ENCODE peak calls at places on chromosome 10, in six cellular contexts. R, X, V, G, Y and B are unnamed samples.

GRCh38 chr10:71512794-71513379 is 116.2 kb downstream of the CDH23 start:
- DNase-seq in G (no peak), Y (no peak), R (peak; percentile 71), X (no peak), V (no peak), B (no peak)

GRCh38 chr10:120614685-120615084 is 157.7 kb downstream of the PLPP4 start:
- DNase-seq in V (no peak), R (no peak), G (no peak), X (no peak), Y (no peak), B (no peak)

GRCh38 chr10:77419979-77420378 is 217.6 kb downstream of the KCNMA1 start:
- DNase-seq in Y (no peak), G (no peak), X (no peak), R (no peak), V (no peak), B (no peak)

GRCh38 chr10:101881036-101881774 is 37.6 kb upstream of the KCNIP2 start:
- DNase-seq in G (no peak), R (no peak), V (no peak), X (no peak), Y (no peak), B (no peak)

GRCh38 chr10:34729619-34730018 is 85.5 kb downstream of the PARD3 start:
- DNase-seq in V (no peak), G (no peak), Y (no peak), R (no peak), X (no peak), B (no peak)

GRCh38 chr10:78980815-78981214 is 88.0 kb upstream of the ZMIZ1 start:
- DNase-seq in X (no peak), V (no peak), R (no peak), G (no peak), Y (no peak), B (no peak)

GRCh38 chr10:24007359-24007758 is 201.6 kb upstream of the KIAA1217 start:
- DNase-seq in Y (no peak), G (no peak), V (no peak), R (no peak), X (no peak), B (no peak)

GRCh38 chr10:118045842-118046490 is 775 bp downstream of the RAB11FIP2 start:
- DNase-seq in X (peak; percentile 14), Y (peak; percentile 58), R (peak; percentile 41), V (peak; percentile 85), G (no peak), B (no peak)

GRCh38 chr10:103757531-103758293 is 97.7 kb downstream of the SH3PXD2A start:
- DNase-seq in X (no peak), V (peak; percentile 79), R (no peak), G (peak; percentile 56), Y (peak; percentile 95), B (no peak)

GRCh38 chr10:103396789-103397087 is 312 bp downstream of the PDCD11 start:
- DNase-seq in G (no peak), V (no peak), R (no peak), Y (no peak), X (no peak), B (no peak)

GRCh38 chr10:88330174-88330573 is 252.9 kb downstream of the RNLS start:
- DNase-seq in Y (peak; percentile 82), X (no peak), R (no peak), V (no peak), G (no peak), B (no peak)

GRCh38 chr10:49745756-49746155 is 16.4 kb downstream of the OGDHL start:
- DNase-seq in V (no peak), G (no peak), R (no peak), Y (no peak), X (no peak), B (no peak)

GRCh38 chr10:114550756-114551290 is 107.3 kb downstream of the ABLIM1 start:
- DNase-seq in X (no peak), G (no peak), R (no peak), V (no peak), Y (peak; percentile 40), B (no peak)

GRCh38 chr10:11015371-11015934 is 2.2 kb upstream of the CELF2 start:
- DNase-seq in V (no peak), G (no peak), R (no peak), X (no peak), Y (no peak), B (no peak)